ENCODE peak calls at places on chromosomes 12 and 14, in nine cellular contexts. Z is HS-27A; R is COLO829; K is hepatocyte; J is posterior cingulate gyrus; I is Caki2; H is stimulated activated CD4-positive, alpha-beta T cell treated with anti-CD3 and anti-CD28 coated beads, TNF-alpha, amount 100 ng/mL, for 1 hour; C is activated T-helper 9 cell treated with anti-CD3 and anti-CD28 coated beads, Interleukin-2, amount 50 U/mL, for 16 hours; G is ecto neural progenitor cell. X is an unnamed sample.

GRCh38 chr12:22527999-22528398 is 16.3 kb downstream of the C2CD5 start:
- DNase-seq in G (no peak), I (no peak), Z (peak), H (no peak), K (no peak), J (no peak), R (no peak), C (no peak), X (no peak)

GRCh38 chr12:15157200-15157599 is 64.0 kb downstream of the RERG start:
- DNase-seq in I (no peak), H (no peak), K (no peak), C (no peak), G (no peak), J (no peak), Z (no peak), R (no peak), X (no peak)

GRCh38 chr12:26701604-26702215 is 131.3 kb downstream of the ITPR2 start:
- DNase-seq in H (no peak), K (peak), I (peak), R (peak), C (no peak), G (no peak), J (no peak), Z (peak), X (no peak)

GRCh38 chr12:62983594-62983993 is 48.6 kb upstream of the PPM1H start:
- DNase-seq in H (no peak), R (no peak), G (no peak), K (no peak), I (no peak), C (no peak), J (peak), Z (no peak), X (no peak)

GRCh38 chr12:100372846-100373245 is 16.0 kb downstream of the SLC17A8 start:
- DNase-seq in J (no peak), C (no peak), Z (no peak), K (no peak), I (no peak), H (no peak), R (no peak), G (no peak), X (no peak)

GRCh38 chr12:25531502-25532052 is 21.5 kb downstream of the LMNTD1 start:
- DNase-seq in G (no peak), J (no peak), H (no peak), C (no peak), I (no peak), K (no peak), R (no peak), Z (no peak), X (no peak)

GRCh38 chr12:98422809-98423208 is 92.6 kb upstream of the TMPO start:
- DNase-seq in I (no peak), R (no peak), Z (no peak), H (no peak), K (peak), J (no peak), C (no peak), G (no peak), X (no peak)

GRCh38 chr12:78683031-78683430 is 181.5 kb upstream of the SYT1 start:
- DNase-seq in J (no peak), G (no peak), K (no peak), H (no peak), R (no peak), I (no peak), C (no peak), Z (no peak), X (no peak)

GRCh38 chr14:95943699-95944098 is 67.1 kb downstream of the TUNAR start:
- DNase-seq in J (no peak), H (no peak), R (no peak), Z (no peak), G (peak), C (no peak), I (no peak), K (no peak), X (no peak)

GRCh38 chr14:24339284-24340151 is at the start of gene RIPK3:
- DNase-seq in Z (no peak), G (no peak), H (peak), J (no peak), I (no peak), C (peak), R (no peak), K (peak), X (no peak)

GRCh38 chr14:21068521-21069387 is 1.4 kb upstream of the ARHGEF40 start:
- DNase-seq in G (peak), I (no peak), J (peak), C (no peak), Z (no peak), K (peak), R (no peak), H (no peak), X (peak)

GRCh38 chr14:92942976-92943710 is 20.2 kb downstream of the CHGA start:
- DNase-seq in K (no peak), H (no peak), J (no peak), C (no peak), Z (no peak), I (no peak), R (no peak), G (no peak), X (no peak)

GRCh38 chr12:102120886-102121285 is 903 bp downstream of the PARPBP start:
- DNase-seq in H (no peak), Z (peak), C (no peak), J (no peak), K (peak), I (peak), R (no peak), G (no peak), X (no peak)

GRCh38 chr14:104181761-104182530 is 43.6 kb downstream of the KIF26A start:
- DNase-seq in Z (no peak), R (no peak), I (no peak), C (no peak), J (no peak), H (no peak), K (peak), G (no peak), X (no peak)

GRCh38 chr14:79251278-79251677 is 960.0 kb downstream of the DIO2 start:
- DNase-seq in R (no peak), J (no peak), K (no peak), H (no peak), I (no peak), G (no peak), C (no peak), Z (no peak), X (no peak)

GRCh38 chr14:67187210-67187609 is 2.0 kb upstream of the GARIN2 start:
- DNase-seq in R (peak), C (no peak), G (no peak), K (peak), I (peak), Z (peak), H (no peak), J (no peak), X (peak)

GRCh38 chr14:29926701-29927595 is 699 bp downstream of the PRKD1 start:
- DNase-seq in I (peak), J (peak), Z (no peak), C (no peak), G (peak), K (peak), H (no peak), R (peak), X (peak)

GRCh38 chr12:86723326-86723725 is 467.1 kb upstream of the MGAT4C start:
- DNase-seq in G (no peak), Z (no peak), R (no peak), K (no peak), I (no peak), H (no peak), J (no peak), C (no peak), X (no peak)

GRCh38 chr14:95200404-95200803 is 43.1 kb upstream of the DICER1 start:
- DNase-seq in H (no peak), J (no peak), R (no peak), C (no peak), Z (no peak), K (no peak), G (no peak), I (no peak), X (no peak)

GRCh38 chr12:84033162-84033561 is 879.4 kb downstream of the SLC6A15 start:
- DNase-seq in C (no peak), J (no peak), K (no peak), Z (no peak), H (no peak), R (no peak), G (no peak), I (no peak), X (no peak)

GRCh38 chr12:65648461-65648860 is 175.8 kb upstream of the HMGA2 start:
- DNase-seq in R (no peak), Z (no peak), G (no peak), C (no peak), I (no peak), K (no peak), H (no peak), J (no peak), X (no peak)

GRCh38 chr12:53938276-53939140 is at the start of gene HOXC13:
- DNase-seq in C (no peak), J (no peak), Z (peak), I (peak), H (no peak), G (peak), K (peak), R (peak), X (no peak)

GRCh38 chr12:79063258-79063657 is 198.7 kb downstream of the SYT1 start:
- DNase-seq in G (no peak), R (no peak), J (no peak), Z (no peak), K (no peak), C (no peak), H (no peak), I (no peak), X (no peak)

GRCh38 chr12:119115296-119115905 is 63.3 kb upstream of the HSPB8 start:
- DNase-seq in R (peak), J (no peak), H (no peak), C (no peak), I (peak), G (peak), Z (no peak), K (peak), X (peak)

GRCh38 chr12:1611775-1612174 is 17.3 kb upstream of the WNT5B start:
- DNase-seq in Z (no peak), C (no peak), G (no peak), I (no peak), H (no peak), J (no peak), R (no peak), K (no peak), X (no peak)

GRCh38 chr12:7483343-7483742 is 20.2 kb downstream of the CD163 start:
- DNase-seq in C (no peak), R (no peak), J (no peak), I (no peak), G (no peak), Z (no peak), K (no peak), H (no peak), X (no peak)